ENCODE peak calls at places on chromosomes 6 and 20, in nine cellular contexts. N is right lobe of liver, T is kidney, G is transverse colon, I is sigmoid colon, Z is SJSA1, P is psoas muscle, A is left ventricle myocardium inferior, E is thyroid gland. R is an unnamed sample. For H3K4me1, the result is how much of the 10 kb centered on the place peaks cover.

GRCh38 chr6:76703786-76704185 is 631.3 kb upstream of the IMPG1 start:
- DNase-seq in N (no peak), T (no peak), I (no peak), G (no peak), P (no peak), Z (no peak), A (no peak), E (no peak), R (no peak)

GRCh38 chr20:2932497-2932896 is 59.2 kb downstream of the PTPRA start:
- DNase-seq in N (no peak), P (no peak), Z (no peak), I (no peak), T (no peak), E (no peak), G (no peak), A (no peak), R (no peak)

GRCh38 chr6:93516441-93516840 is 97.1 kb upstream of the EPHA7 start:
- DNase-seq in E (no peak), Z (no peak), P (no peak), A (no peak), N (no peak), T (no peak), G (no peak), I (no peak), R (no peak)

GRCh38 chr20:41339957-41340326 is 679 bp upstream of the LPIN3 start:
- DNase-seq in N (peak), T (peak), A (peak), Z (peak), E (peak), I (peak), G (peak), P (peak), R (peak)

GRCh38 chr6:139759086-139759485 is 384.6 kb upstream of the CITED2 start:
- DNase-seq in I (no peak), P (no peak), A (no peak), T (no peak), E (no peak), G (no peak), Z (no peak), N (no peak), R (no peak)

GRCh38 chr20:8858181-8858794 is 210.6 kb upstream of the PLCB4 start:
- DNase-seq in G (no peak), E (no peak), N (no peak), T (no peak), I (no peak), P (no peak), A (no peak), Z (no peak), R (no peak)

GRCh38 chr6:44335631-44336030 is 6.8 kb upstream of the SPATS1 start:
- DNase-seq in I (no peak), P (no peak), A (no peak), Z (no peak), T (no peak), G (no peak), E (no peak), N (no peak), R (no peak)

GRCh38 chr6:12060780-12061619 is 48.9 kb downstream of the HIVEP1 start:
- DNase-seq in G (peak), A (peak), I (peak), T (peak), P (peak), N (peak), E (no peak), Z (no peak), R (no peak)

GRCh38 chr6:9675122-9675521 is 739.8 kb downstream of the TFAP2A start:
- DNase-seq in I (no peak), G (no peak), T (no peak), P (no peak), N (no peak), Z (no peak), E (no peak), A (no peak), R (no peak)

GRCh38 chr6:53048431-53049195 is 16.6 kb upstream of the FBXO9 start:
- DNase-seq in N (no peak), Z (peak), G (no peak), A (no peak), T (no peak), I (no peak), P (no peak), E (no peak), R (no peak)

GRCh38 chr20:9408422-9409300 is 105.7 kb upstream of the LAMP5 start:
- DNase-seq in I (no peak), N (no peak), P (no peak), Z (no peak), E (no peak), A (no peak), T (no peak), G (no peak), R (no peak)

GRCh38 chr20:31542201-31542842 is 28.1 kb downstream of the HM13 start:
- DNase-seq in P (no peak), G (no peak), I (no peak), E (no peak), A (no peak), Z (no peak), T (peak), N (no peak), R (no peak)

GRCh38 chr6:20581070-20581469 is 46.8 kb downstream of the CDKAL1 start:
- DNase-seq in N (no peak), Z (no peak), A (no peak), G (no peak), T (no peak), E (no peak), P (no peak), I (no peak), R (no peak)

GRCh38 chr6:72760130-72760793 is 138.4 kb downstream of the KCNQ5 start:
- DNase-seq in Z (no peak), T (no peak), P (no peak), N (peak), G (no peak), A (no peak), E (no peak), I (no peak), R (no peak)

GRCh38 chr6:64732888-64733287 is 974.1 kb downstream of the EYS start:
- DNase-seq in T (no peak), N (no peak), G (no peak), P (no peak), E (no peak), Z (no peak), A (no peak), I (no peak), R (no peak)

GRCh38 chr6:12051861-12052368 is 39.8 kb downstream of the HIVEP1 start:
- DNase-seq in A (no peak), G (peak), Z (no peak), N (no peak), T (no peak), P (no peak), E (no peak), I (no peak), R (no peak)

GRCh38 chr6:83417880-83418663 is 12.8 kb downstream of the ME1 start:
- DNase-seq in I (no peak), T (no peak), G (no peak), E (no peak), Z (no peak), P (no peak), A (no peak), N (no peak), R (no peak)

GRCh38 chr6:157462956-157463742 is 82.2 kb downstream of the ZDHHC14 start:
- DNase-seq in Z (no peak), A (no peak), P (no peak), N (no peak), E (no peak), I (no peak), G (no peak), T (no peak), R (no peak)

GRCh38 chr6:89284963-89285735 is 29.9 kb downstream of the GABRR2 start:
- DNase-seq in P (no peak), Z (no peak), I (no peak), T (no peak), G (no peak), N (no peak), E (no peak), A (no peak), R (no peak)

GRCh38 chr6:127077886-127078285 is 40.6 kb upstream of the RSPO3 start:
- DNase-seq in A (no peak), T (no peak), E (no peak), I (no peak), N (no peak), G (no peak), Z (no peak), P (no peak), R (no peak)

GRCh38 chr6:123380257-123380656 is 256.5 kb downstream of the TRDN start:
- DNase-seq in E (no peak), A (no peak), Z (no peak), N (no peak), T (no peak), P (no peak), G (no peak), I (no peak), R (no peak)

GRCh38 chr20:19275630-19276071 is 63.2 kb downstream of the SLC24A3 start:
- DNase-seq in I (peak), Z (no peak), N (peak), E (peak), P (peak), G (peak), T (peak), A (peak), R (no peak)

GRCh38 chr20:20568604-20569205 is 143.7 kb downstream of the RALGAPA2 start:
- DNase-seq in I (no peak), A (no peak), N (no peak), E (no peak), Z (no peak), P (no peak), G (no peak), T (no peak), R (no peak)

GRCh38 chr6:30793521-30794194 is 49.3 kb upstream of the IER3 start:
- DNase-seq in E (no peak), Z (no peak), P (no peak), N (no peak), G (no peak), I (no peak), T (no peak), A (no peak), R (no peak)

GRCh38 chr6:85078071-85078470 is 313.7 kb upstream of the TBX18 start:
- DNase-seq in E (no peak), P (no peak), N (no peak), T (no peak), A (no peak), I (no peak), Z (peak), G (no peak), R (no peak)

GRCh38 chr20:50948132-50948785 is 10.1 kb downstream of the DPM1 start:
- DNase-seq in N (no peak), A (no peak), T (no peak), Z (no peak), E (no peak), P (no peak), I (no peak), G (no peak), R (no peak)

GRCh38 chr6:128209771-128210170 is 308.9 kb upstream of the THEMIS start:
- DNase-seq in G (no peak), I (no peak), T (no peak), N (no peak), Z (peak), P (no peak), E (no peak), A (no peak), R (peak)

GRCh38 chr20:59134182-59134581 is 29.4 kb upstream of the ZNF831 start:
- DNase-seq in A (no peak), I (no peak), P (no peak), Z (no peak), N (no peak), E (no peak), G (no peak), T (no peak), R (no peak)

GRCh38 chr6:107894821-107895396 is 63.1 kb downstream of the SEC63 start:
- DNase-seq in G (peak), Z (no peak), A (no peak), I (no peak), P (no peak), N (no peak), T (no peak), E (no peak), R (no peak)

GRCh38 chr6:32176476-32177181 is 745 bp upstream of the AGPAT1 start:
- DNase-seq in I (no peak), E (no peak), A (no peak), G (no peak), P (no peak), N (no peak), T (no peak), Z (no peak), R (no peak)

GRCh38 chr6:558089-558488 is 98.8 kb downstream of the HUS1B start:
- DNase-seq in I (no peak), T (no peak), P (no peak), E (no peak), A (no peak), Z (no peak), N (no peak), G (no peak), R (no peak)

GRCh38 chr6:41040101-41040910 is 1.3 kb upstream of the UNC5CL start:
- DNase-seq in N (peak), A (no peak), G (peak), T (peak), E (no peak), P (no peak), Z (no peak), I (no peak), R (no peak)

GRCh38 chr6:28673800-28674671 is 148.4 kb downstream of the GPX5 start:
- DNase-seq in Z (peak), G (no peak), N (no peak), E (peak), A (no peak), P (no peak), I (no peak), T (no peak), R (no peak)

GRCh38 chr6:22367331-22367730 is 70.5 kb upstream of the PRL start:
- DNase-seq in A (no peak), G (no peak), N (no peak), Z (no peak), P (no peak), I (no peak), E (no peak), T (no peak), R (no peak)

GRCh38 chr6:106257195-106257594 is 68.4 kb downstream of the ATG5 start:
- DNase-seq in T (no peak), I (no peak), P (no peak), Z (no peak), E (no peak), A (no peak), G (no peak), N (no peak), R (no peak)

GRCh38 chr6:168641455-168641854 is 200.5 kb downstream of the SMOC2 start:
- DNase-seq in G (no peak), E (peak), Z (no peak), P (no peak), A (no peak), T (no peak), I (peak), N (no peak), R (no peak)

GRCh38 chr6:162622572-162622971 is 105.0 kb downstream of the PRKN start:
- DNase-seq in T (no peak), I (no peak), G (no peak), N (no peak), Z (no peak), A (no peak), E (no peak), P (no peak), R (no peak)

GRCh38 chr6:25239059-25239458 is 40.1 kb upstream of the CARMIL1 start:
- DNase-seq in T (no peak), G (no peak), N (no peak), Z (no peak), A (no peak), E (no peak), P (no peak), I (no peak), R (no peak)

GRCh38 chr6:45631396-45631795 is 253.7 kb upstream of the SUPT3H start:
- DNase-seq in N (no peak), E (no peak), I (no peak), T (no peak), P (no peak), A (no peak), G (no peak), Z (no peak), R (no peak)

GRCh38 chr20:61086031-61086430 is 166.0 kb upstream of the CDH4 start:
- DNase-seq in A (no peak), N (no peak), Z (no peak), G (no peak), E (peak), I (no peak), T (no peak), P (no peak), R (no peak)
- H3K4me3 ChIP-seq in A (no peak), N (no peak), Z (no peak), G (no peak), E (no peak), I (no peak), T (no peak), P (no peak), R (no peak)

DNA sequence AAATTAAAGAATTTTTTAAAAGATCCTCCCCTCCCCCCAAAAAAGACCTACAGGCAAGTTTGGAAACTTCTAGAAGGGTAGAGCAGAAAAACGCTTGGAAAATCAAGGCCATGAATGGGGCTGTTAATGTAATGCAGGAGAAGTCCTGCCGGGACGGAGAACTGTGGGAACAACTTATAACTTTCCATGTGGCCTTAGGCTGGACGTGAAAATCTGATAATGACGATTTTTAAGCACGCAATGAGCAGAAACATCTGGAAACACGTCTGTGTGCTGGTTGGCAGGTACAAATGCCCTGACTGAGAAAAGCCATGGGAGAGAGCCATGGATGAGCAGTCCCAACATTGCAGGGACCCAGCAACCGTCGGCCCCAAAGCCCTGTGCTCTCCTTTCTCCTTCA is 198.7 kb upstream of the RREB1 start:
- DNase-seq in N (no peak), I (no peak), T (no peak), Z (no peak), A (no peak), P (no peak), G (no peak), E (no peak), R (no peak)
- H3K4me1 ChIP-seq in N (under half), I (under half), T (under half), Z (under half), A (under half), P (under half), G (under half), E (under half), R (under half)

GRCh38 chr6:79421001-79421411 is 116.2 kb downstream of the LCA5 start:
- DNase-seq in G (no peak), E (no peak), Z (no peak), I (no peak), A (no peak), T (no peak), P (no peak), N (no peak), R (no peak)
- H3K4me3 ChIP-seq in G (no peak), E (no peak), Z (no peak), I (no peak), A (no peak), T (no peak), P (no peak), N (no peak), R (no peak)

DNA sequence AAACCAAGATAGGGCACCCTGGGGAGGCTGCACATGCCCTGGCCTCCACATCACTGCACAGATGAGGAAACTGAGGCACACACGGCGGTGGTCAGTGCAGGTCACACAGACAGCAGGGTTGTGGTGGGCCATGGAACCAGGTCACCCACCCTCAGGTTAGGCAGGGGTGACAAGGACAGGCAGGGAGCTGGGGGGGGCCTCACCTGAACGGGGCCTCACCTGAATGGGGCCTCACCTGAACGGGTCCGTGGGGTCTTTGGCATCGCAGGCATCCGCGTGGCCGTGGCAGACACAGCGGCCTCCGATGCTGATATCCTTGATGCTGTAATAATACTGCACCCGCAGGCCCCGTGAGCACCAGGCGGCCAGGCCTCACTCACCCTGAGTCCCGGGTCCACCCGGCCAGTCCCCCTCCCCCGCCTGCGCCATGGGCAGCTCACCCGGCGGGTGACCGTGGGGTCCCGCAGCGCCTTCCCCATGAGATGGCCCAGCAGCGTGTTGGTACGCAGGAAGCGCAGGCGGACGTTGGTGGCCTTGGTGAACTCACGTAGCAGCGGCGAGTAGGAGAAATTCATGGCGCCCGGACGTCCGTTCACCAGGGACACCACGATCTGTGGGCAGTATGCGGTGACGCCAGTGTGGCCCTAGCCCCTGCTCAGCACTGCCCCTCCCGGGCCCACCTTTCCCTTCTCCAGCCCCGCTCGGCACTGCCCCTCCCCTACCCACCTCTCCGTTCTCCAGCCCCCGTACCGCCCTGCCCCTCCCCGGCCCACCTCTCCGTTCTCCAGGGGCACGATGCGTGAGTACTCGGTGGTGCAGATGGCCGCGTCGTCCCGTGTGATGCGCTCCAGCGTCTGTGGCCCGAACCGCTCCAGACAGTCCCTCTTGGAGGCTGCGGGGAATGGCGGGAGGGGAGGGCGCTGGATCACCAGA is 15.4 kb downstream of the LAMA5 start:
- DNase-seq in G (no peak), T (no peak), N (no peak), Z (no peak), E (no peak), P (no peak), A (no peak), I (no peak), R (peak)
- H3K4me1 ChIP-seq in G (under half), T (under half), N (under half), Z (under half), E (half or more), P (under half), A (half or more), I (under half), R (half or more)

DNA sequence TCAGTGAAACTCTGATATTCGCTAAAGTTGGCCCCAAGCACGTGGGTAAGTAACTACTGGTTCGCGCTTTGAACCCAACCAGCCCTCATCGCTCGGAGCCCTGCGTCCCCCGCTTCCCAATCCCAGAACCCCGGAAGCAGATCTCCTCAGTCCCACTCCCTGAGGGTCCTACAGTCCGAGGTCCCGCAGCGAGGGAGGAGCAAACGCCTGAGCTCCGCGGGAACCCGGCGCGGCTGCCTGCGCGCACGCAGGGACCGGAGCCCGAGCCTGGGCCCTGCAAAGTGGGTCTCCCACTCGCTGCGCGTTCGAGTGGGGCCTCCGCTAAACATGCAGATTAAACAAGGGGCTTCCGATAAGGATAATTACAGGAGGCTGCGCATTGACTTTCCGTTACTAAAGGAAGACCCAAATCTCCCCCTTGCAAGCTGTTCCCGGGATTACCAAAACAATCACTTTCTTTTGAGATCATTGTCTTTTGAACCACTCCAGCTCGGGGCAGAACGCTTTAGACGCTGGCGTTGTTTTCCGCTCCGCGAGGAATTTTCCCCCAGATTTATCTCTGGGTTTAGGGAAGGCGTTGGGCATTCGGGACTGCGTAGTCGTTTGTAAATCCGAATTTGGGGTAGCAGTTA is 1.3 kb upstream of the VSX1 start:
- DNase-seq in E (no peak), A (no peak), T (no peak), G (no peak), Z (peak), N (no peak), I (no peak), P (peak), R (peak)
- H3K4me3 ChIP-seq in E (no peak), A (peak), T (no peak), G (no peak), Z (no peak), N (no peak), I (no peak), P (peak), R (no peak)

R was measured in RWPE2.